ENCODE peak calls at places on chromosome X, in ten cellular contexts. One of them, this sample, is unnamed.
A peak's percentile ranks its signal among the peaks of the same experiment; 100 is the strongest.

GRCh38 chrX:101219840-101220191 is 230 bp downstream of the DRP2 start:
- DNase-seq in LHCN-M2: peak; percentile 84
- DNase-seq in SW 1271: no peak
- DNase-seq in HL-60: no peak
- DNase-seq in HT1080: peak; percentile 69
- DNase-seq in stimulated activated CD4-positive, alpha-beta T cell treated with anti-CD3 and anti-CD28 coated beads, Interleukin-4, amount 100 ng/mL, for 24 hours: no peak
- DNase-seq in fibroblast of lung: peak; percentile 72
- DNase-seq in midbrain: no peak
- DNase-seq in C1 segment of cervical spinal cord: no peak
- DNase-seq in endothelial cell of umbilical vein: no peak
- DNase-seq in this sample: no peak

GRCh38 chrX:47807548-47807947 is 29.2 kb upstream of the ZNF81 start:
- DNase-seq in LHCN-M2: no peak
- DNase-seq in SW 1271: no peak
- DNase-seq in HL-60: no peak
- DNase-seq in HT1080: no peak
- DNase-seq in stimulated activated CD4-positive, alpha-beta T cell treated with anti-CD3 and anti-CD28 coated beads, Interleukin-4, amount 100 ng/mL, for 24 hours: no peak
- DNase-seq in fibroblast of lung: no peak
- DNase-seq in midbrain: no peak
- DNase-seq in C1 segment of cervical spinal cord: no peak
- DNase-seq in endothelial cell of umbilical vein: no peak
- DNase-seq in this sample: no peak

GRCh38 chrX:129686422-129686948 is 31.7 kb upstream of the APLN start:
- DNase-seq in LHCN-M2: no peak
- DNase-seq in SW 1271: no peak
- DNase-seq in HL-60: no peak
- DNase-seq in HT1080: no peak
- DNase-seq in stimulated activated CD4-positive, alpha-beta T cell treated with anti-CD3 and anti-CD28 coated beads, Interleukin-4, amount 100 ng/mL, for 24 hours: no peak
- DNase-seq in fibroblast of lung: no peak
- DNase-seq in midbrain: peak; percentile 22
- DNase-seq in C1 segment of cervical spinal cord: no peak
- DNase-seq in endothelial cell of umbilical vein: no peak
- DNase-seq in this sample: no peak

GRCh38 chrX:101619336-101619735 is 1.5 kb upstream of the ARMCX6 start:
- DNase-seq in LHCN-M2: peak; percentile 62
- DNase-seq in SW 1271: no peak
- DNase-seq in HL-60: no peak
- DNase-seq in HT1080: peak; percentile 21
- DNase-seq in stimulated activated CD4-positive, alpha-beta T cell treated with anti-CD3 and anti-CD28 coated beads, Interleukin-4, amount 100 ng/mL, for 24 hours: no peak
- DNase-seq in fibroblast of lung: peak; percentile 53
- DNase-seq in midbrain: no peak
- DNase-seq in C1 segment of cervical spinal cord: no peak
- DNase-seq in endothelial cell of umbilical vein: no peak
- DNase-seq in this sample: peak; percentile 9

GRCh38 chrX:70289168-70289792 is 447 bp downstream of the PDZD11 start:
- DNase-seq in LHCN-M2: no peak
- DNase-seq in SW 1271: no peak
- DNase-seq in HL-60: no peak
- DNase-seq in HT1080: peak; percentile 7
- DNase-seq in stimulated activated CD4-positive, alpha-beta T cell treated with anti-CD3 and anti-CD28 coated beads, Interleukin-4, amount 100 ng/mL, for 24 hours: no peak
- DNase-seq in fibroblast of lung: peak; percentile 18
- DNase-seq in midbrain: no peak
- DNase-seq in C1 segment of cervical spinal cord: no peak
- DNase-seq in endothelial cell of umbilical vein: no peak
- DNase-seq in this sample: peak; percentile 33

GRCh38 chrX:42524374-42524773 is 253.6 kb downstream of the PPP1R2C start:
- DNase-seq in LHCN-M2: peak; percentile 0
- DNase-seq in SW 1271: no peak
- DNase-seq in HL-60: no peak
- DNase-seq in HT1080: no peak
- DNase-seq in stimulated activated CD4-positive, alpha-beta T cell treated with anti-CD3 and anti-CD28 coated beads, Interleukin-4, amount 100 ng/mL, for 24 hours: no peak
- DNase-seq in fibroblast of lung: peak; percentile 85
- DNase-seq in midbrain: no peak
- DNase-seq in C1 segment of cervical spinal cord: no peak
- DNase-seq in endothelial cell of umbilical vein: no peak
- DNase-seq in this sample: no peak

GRCh38 chrX:153864561-153865320 is 21.2 kb downstream of the L1CAM start:
- DNase-seq in LHCN-M2: no peak
- DNase-seq in SW 1271: no peak
- DNase-seq in HL-60: no peak
- DNase-seq in HT1080: no peak
- DNase-seq in stimulated activated CD4-positive, alpha-beta T cell treated with anti-CD3 and anti-CD28 coated beads, Interleukin-4, amount 100 ng/mL, for 24 hours: no peak
- DNase-seq in fibroblast of lung: no peak
- DNase-seq in midbrain: no peak
- DNase-seq in C1 segment of cervical spinal cord: no peak
- DNase-seq in endothelial cell of umbilical vein: no peak
- DNase-seq in this sample: no peak

GRCh38 chrX:1400731-1401471 is 9.0 kb upstream of the SLC25A6 start:
- DNase-seq in LHCN-M2: no peak
- DNase-seq in SW 1271: no peak
- DNase-seq in HL-60: no peak
- DNase-seq in HT1080: no peak
- DNase-seq in stimulated activated CD4-positive, alpha-beta T cell treated with anti-CD3 and anti-CD28 coated beads, Interleukin-4, amount 100 ng/mL, for 24 hours: no peak
- DNase-seq in fibroblast of lung: no peak
- DNase-seq in midbrain: no peak
- DNase-seq in C1 segment of cervical spinal cord: no peak
- DNase-seq in endothelial cell of umbilical vein: no peak
- DNase-seq in this sample: no peak

GRCh38 chrX:153875391-153876111 is 10.4 kb downstream of the L1CAM start:
- DNase-seq in LHCN-M2: peak; percentile 7
- DNase-seq in SW 1271: no peak
- DNase-seq in HL-60: peak; percentile 39
- DNase-seq in HT1080: peak; percentile 30
- DNase-seq in stimulated activated CD4-positive, alpha-beta T cell treated with anti-CD3 and anti-CD28 coated beads, Interleukin-4, amount 100 ng/mL, for 24 hours: peak; percentile 63
- DNase-seq in fibroblast of lung: peak; percentile 8
- DNase-seq in midbrain: peak; percentile 51
- DNase-seq in C1 segment of cervical spinal cord: peak; percentile 29
- DNase-seq in endothelial cell of umbilical vein: peak; percentile 39
- DNase-seq in this sample: peak; percentile 45

GRCh38 chrX:38993500-38993899 is 192.2 kb downstream of the MID1IP1 start:
- DNase-seq in LHCN-M2: no peak
- DNase-seq in SW 1271: no peak
- DNase-seq in HL-60: no peak
- DNase-seq in HT1080: no peak
- DNase-seq in stimulated activated CD4-positive, alpha-beta T cell treated with anti-CD3 and anti-CD28 coated beads, Interleukin-4, amount 100 ng/mL, for 24 hours: no peak
- DNase-seq in fibroblast of lung: no peak
- DNase-seq in midbrain: no peak
- DNase-seq in C1 segment of cervical spinal cord: no peak
- DNase-seq in endothelial cell of umbilical vein: no peak
- DNase-seq in this sample: no peak

GRCh38 chrX:129875669-129876068 is 30.3 kb upstream of the UTP14A start:
- DNase-seq in LHCN-M2: peak; percentile 86
- DNase-seq in SW 1271: no peak
- DNase-seq in HL-60: no peak
- DNase-seq in HT1080: peak; percentile 85
- DNase-seq in stimulated activated CD4-positive, alpha-beta T cell treated with anti-CD3 and anti-CD28 coated beads, Interleukin-4, amount 100 ng/mL, for 24 hours: no peak
- DNase-seq in fibroblast of lung: peak; percentile 84
- DNase-seq in midbrain: no peak
- DNase-seq in C1 segment of cervical spinal cord: no peak
- DNase-seq in endothelial cell of umbilical vein: no peak
- DNase-seq in this sample: peak; percentile 57

GRCh38 chrX:75155454-75155829 is 641 bp downstream of the ABCB7 start:
- DNase-seq in LHCN-M2: no peak
- DNase-seq in SW 1271: no peak
- DNase-seq in HL-60: no peak
- DNase-seq in HT1080: peak; percentile 0
- DNase-seq in stimulated activated CD4-positive, alpha-beta T cell treated with anti-CD3 and anti-CD28 coated beads, Interleukin-4, amount 100 ng/mL, for 24 hours: peak; percentile 3
- DNase-seq in fibroblast of lung: peak; percentile 6
- DNase-seq in midbrain: no peak
- DNase-seq in C1 segment of cervical spinal cord: no peak
- DNase-seq in endothelial cell of umbilical vein: peak; percentile 31
- DNase-seq in this sample: peak; percentile 46

GRCh38 chrX:143429021-143429570 is 88.2 kb downstream of the SPANXN3 start:
- DNase-seq in LHCN-M2: peak; percentile 66
- DNase-seq in SW 1271: no peak
- DNase-seq in HL-60: no peak
- DNase-seq in HT1080: peak; percentile 45
- DNase-seq in stimulated activated CD4-positive, alpha-beta T cell treated with anti-CD3 and anti-CD28 coated beads, Interleukin-4, amount 100 ng/mL, for 24 hours: no peak
- DNase-seq in fibroblast of lung: peak; percentile 0
- DNase-seq in midbrain: no peak
- DNase-seq in C1 segment of cervical spinal cord: no peak
- DNase-seq in endothelial cell of umbilical vein: no peak
- DNase-seq in this sample: no peak

GRCh38 chrX:39791691-39792090 is 306.1 kb downstream of the BCOR start:
- DNase-seq in LHCN-M2: no peak
- DNase-seq in SW 1271: no peak
- DNase-seq in HL-60: no peak
- DNase-seq in HT1080: no peak
- DNase-seq in stimulated activated CD4-positive, alpha-beta T cell treated with anti-CD3 and anti-CD28 coated beads, Interleukin-4, amount 100 ng/mL, for 24 hours: no peak
- DNase-seq in fibroblast of lung: no peak
- DNase-seq in midbrain: no peak
- DNase-seq in C1 segment of cervical spinal cord: no peak
- DNase-seq in endothelial cell of umbilical vein: no peak
- DNase-seq in this sample: no peak

GRCh38 chrX:106467422-106467821 is 144.4 kb upstream of the RADX start:
- DNase-seq in LHCN-M2: no peak
- DNase-seq in SW 1271: no peak
- DNase-seq in HL-60: no peak
- DNase-seq in HT1080: no peak
- DNase-seq in stimulated activated CD4-positive, alpha-beta T cell treated with anti-CD3 and anti-CD28 coated beads, Interleukin-4, amount 100 ng/mL, for 24 hours: no peak
- DNase-seq in fibroblast of lung: no peak
- DNase-seq in midbrain: no peak
- DNase-seq in C1 segment of cervical spinal cord: no peak
- DNase-seq in endothelial cell of umbilical vein: no peak
- DNase-seq in this sample: no peak

GRCh38 chrX:124440674-124441073 is 94.3 kb downstream of the SH2D1A start:
- DNase-seq in LHCN-M2: no peak
- DNase-seq in SW 1271: no peak
- DNase-seq in HL-60: no peak
- DNase-seq in HT1080: no peak
- DNase-seq in stimulated activated CD4-positive, alpha-beta T cell treated with anti-CD3 and anti-CD28 coated beads, Interleukin-4, amount 100 ng/mL, for 24 hours: no peak
- DNase-seq in fibroblast of lung: no peak
- DNase-seq in midbrain: no peak
- DNase-seq in C1 segment of cervical spinal cord: no peak
- DNase-seq in endothelial cell of umbilical vein: no peak
- DNase-seq in this sample: no peak

GRCh38 chrX:153984351-153985178 is 12.0 kb downstream of the TMEM187 start:
- DNase-seq in LHCN-M2: no peak
- DNase-seq in SW 1271: no peak
- DNase-seq in HL-60: peak; percentile 65
- DNase-seq in HT1080: no peak
- DNase-seq in stimulated activated CD4-positive, alpha-beta T cell treated with anti-CD3 and anti-CD28 coated beads, Interleukin-4, amount 100 ng/mL, for 24 hours: peak; percentile 59
- DNase-seq in fibroblast of lung: no peak
- DNase-seq in midbrain: no peak
- DNase-seq in C1 segment of cervical spinal cord: no peak
- DNase-seq in endothelial cell of umbilical vein: no peak
- DNase-seq in this sample: no peak

GRCh38 chrX:124086411-124086810 is 124.9 kb downstream of the STAG2 start:
- DNase-seq in LHCN-M2: no peak
- DNase-seq in SW 1271: no peak
- DNase-seq in HL-60: no peak
- DNase-seq in HT1080: no peak
- DNase-seq in stimulated activated CD4-positive, alpha-beta T cell treated with anti-CD3 and anti-CD28 coated beads, Interleukin-4, amount 100 ng/mL, for 24 hours: peak; percentile 35
- DNase-seq in fibroblast of lung: no peak
- DNase-seq in midbrain: no peak
- DNase-seq in C1 segment of cervical spinal cord: no peak
- DNase-seq in endothelial cell of umbilical vein: no peak
- DNase-seq in this sample: no peak

GRCh38 chrX:24229400-24229879 is 79.9 kb downstream of the ZFX start:
- DNase-seq in LHCN-M2: no peak
- DNase-seq in SW 1271: no peak
- DNase-seq in HL-60: no peak
- DNase-seq in HT1080: no peak
- DNase-seq in stimulated activated CD4-positive, alpha-beta T cell treated with anti-CD3 and anti-CD28 coated beads, Interleukin-4, amount 100 ng/mL, for 24 hours: no peak
- DNase-seq in fibroblast of lung: no peak
- DNase-seq in midbrain: no peak
- DNase-seq in C1 segment of cervical spinal cord: no peak
- DNase-seq in endothelial cell of umbilical vein: no peak
- DNase-seq in this sample: no peak

GRCh38 chrX:154715825-154716224 is 35.1 kb downstream of the GAB3 start:
- DNase-seq in LHCN-M2: no peak
- DNase-seq in SW 1271: no peak
- DNase-seq in HL-60: no peak
- DNase-seq in HT1080: no peak
- DNase-seq in stimulated activated CD4-positive, alpha-beta T cell treated with anti-CD3 and anti-CD28 coated beads, Interleukin-4, amount 100 ng/mL, for 24 hours: no peak
- DNase-seq in fibroblast of lung: no peak
- DNase-seq in midbrain: no peak
- DNase-seq in C1 segment of cervical spinal cord: no peak
- DNase-seq in endothelial cell of umbilical vein: no peak
- DNase-seq in this sample: no peak

This sample was measured in RKO.